ENCODE peak calls at places on chromosome 19, in nine cellular contexts. M is thyroid gland; W is fibroblast of mammary gland; K is suprapubic skin; F is heart right ventricle; B is cardiac muscle cell; J is AG04450; Y is CD8-positive, alpha-beta memory T cell; I is neural progenitor cell. P is an unnamed sample.

GRCh38 chr19:14472202-14472961 is 2.8 kb downstream of the PTGER1 start:
- DNase-seq in J (no peak), W (peak), B (peak), M (peak), K (peak), Y (peak), F (peak), I (peak), P (peak)

GRCh38 chr19:11421607-11422098 is 2.5 kb upstream of the RGL3 start:
- DNase-seq in I (peak), W (no peak), J (no peak), Y (peak), M (peak), B (peak), K (no peak), F (peak), P (no peak)

GRCh38 chr19:30519607-30520205 is 147.5 kb downstream of the ZNF536 start:
- DNase-seq in W (no peak), I (no peak), Y (no peak), M (no peak), B (no peak), J (no peak), F (no peak), K (no peak), P (no peak)

GRCh38 chr19:15702590-15702930 is 25.3 kb upstream of the OR10H2 start:
- DNase-seq in K (peak), B (peak), F (peak), M (peak), Y (no peak), J (no peak), I (no peak), W (peak), P (peak)

GRCh38 chr19:19032420-19033175 is 719 bp downstream of the SUGP2 start:
- DNase-seq in B (peak), Y (peak), F (peak), I (peak), K (peak), J (peak), W (peak), M (peak), P (peak)

GRCh38 chr19:15379996-15380647 is 535 bp upstream of the AKAP8 start:
- DNase-seq in W (peak), J (no peak), K (no peak), B (peak), Y (no peak), F (no peak), I (no peak), M (peak), P (peak)

GRCh38 chr19:36527873-36528193 is 238 bp downstream of the ZNF260 start:
- DNase-seq in W (no peak), K (no peak), Y (no peak), F (no peak), I (no peak), M (no peak), J (no peak), B (no peak), P (no peak)

GRCh38 chr19:10885241-10886169 is 14.2 kb downstream of the CARM1 start:
- DNase-seq in Y (no peak), F (no peak), J (no peak), B (no peak), M (no peak), W (no peak), K (no peak), I (peak), P (no peak)

GRCh38 chr19:2887391-2887914 is 13.3 kb upstream of the ZNF57 start:
- DNase-seq in J (peak), W (peak), M (no peak), Y (no peak), I (peak), F (no peak), K (no peak), B (peak), P (peak)

GRCh38 chr19:53530622-53531021 is 7.3 kb upstream of the ZNF331 start:
- DNase-seq in K (no peak), J (no peak), I (no peak), F (no peak), Y (no peak), B (no peak), M (no peak), W (no peak), P (no peak)

GRCh38 chr19:34904521-34904845 is 22.2 kb upstream of the ZNF30 start:
- DNase-seq in B (no peak), M (no peak), Y (no peak), W (no peak), K (no peak), F (no peak), J (no peak), I (no peak), P (no peak)

GRCh38 chr19:16094360-16095070 is 17.2 kb upstream of the RAB8A start:
- DNase-seq in W (no peak), M (no peak), K (no peak), I (no peak), B (peak), F (no peak), J (no peak), Y (no peak), P (peak)

GRCh38 chr19:4058696-4059492 is 7.8 kb downstream of the ZBTB7A start:
- DNase-seq in M (no peak), I (no peak), W (no peak), Y (no peak), B (no peak), K (no peak), F (no peak), J (no peak), P (no peak)

GRCh38 chr19:23071087-23071511 is 45.7 kb upstream of the ZNF730 start:
- DNase-seq in K (no peak), F (peak), W (peak), Y (no peak), M (no peak), B (peak), J (no peak), I (no peak), P (peak)

GRCh38 chr19:44752123-44752815 is 3.8 kb downstream of the BCL3 start:
- DNase-seq in I (no peak), F (no peak), K (no peak), J (no peak), B (no peak), Y (no peak), W (no peak), M (no peak), P (no peak)

GRCh38 chr19:12801466-12802266 is at the start of the genes PRDX2 and THSD8:
- DNase-seq in M (peak), I (peak), J (no peak), F (peak), W (peak), B (peak), Y (peak), K (peak), P (peak)

GRCh38 chr19:4539697-4540581 is at the start of gene LRG1:
- DNase-seq in F (no peak), W (no peak), J (no peak), I (no peak), M (peak), Y (no peak), B (peak), K (no peak), P (no peak)

GRCh38 chr19:14554382-14554812 is 17.5 kb downstream of the NDUFB7 start:
- DNase-seq in M (peak), F (no peak), B (no peak), W (no peak), I (no peak), Y (no peak), K (no peak), J (no peak), P (no peak)

GRCh38 chr19:2663920-2664571 is 38.4 kb downstream of the GNG7 start:
- DNase-seq in W (no peak), J (no peak), K (no peak), B (peak), I (no peak), M (no peak), F (peak), Y (no peak), P (no peak)

GRCh38 chr19:3114018-3114726 is 20.0 kb downstream of the GNA11 start:
- DNase-seq in M (no peak), Y (no peak), B (no peak), K (no peak), F (peak), J (no peak), I (no peak), W (no peak), P (no peak)

GRCh38 chr19:12664406-12665280 is 1.9 kb downstream of the MAN2B1 start:
- DNase-seq in Y (no peak), W (peak), I (peak), M (no peak), J (no peak), K (peak), B (no peak), F (no peak), P (no peak)

GRCh38 chr19:29610574-29611271 is 4.6 kb downstream of the POP4 start:
- DNase-seq in K (peak), J (peak), M (peak), F (peak), Y (peak), B (peak), I (peak), W (peak), P (peak)

GRCh38 chr19:54186934-54187381 is 2.4 kb downstream of the MBOAT7 start:
- DNase-seq in J (no peak), M (no peak), K (no peak), B (no peak), F (no peak), I (no peak), Y (no peak), W (no peak), P (peak)

GRCh38 chr19:50511069-50511822 is at the start of gene JOSD2:
- DNase-seq in I (peak), F (peak), M (peak), B (peak), K (peak), Y (peak), W (peak), J (peak), P (peak)

GRCh38 chr19:50513746-50514345 is at the start of gene ASPDH:
- DNase-seq in B (no peak), K (no peak), I (peak), M (no peak), F (no peak), J (no peak), Y (no peak), W (no peak), P (no peak)

GRCh38 chr19:50512999-50513745 is 541 bp downstream of the ASPDH start:
- DNase-seq in Y (no peak), F (no peak), B (no peak), K (no peak), I (no peak), W (no peak), M (no peak), J (no peak), P (no peak)

GRCh38 chr19:50510700-50511068 is 307 bp downstream of the JOSD2 start:
- DNase-seq in W (no peak), K (no peak), J (no peak), I (no peak), M (no peak), F (no peak), B (peak), Y (no peak), P (no peak)

DNA sequence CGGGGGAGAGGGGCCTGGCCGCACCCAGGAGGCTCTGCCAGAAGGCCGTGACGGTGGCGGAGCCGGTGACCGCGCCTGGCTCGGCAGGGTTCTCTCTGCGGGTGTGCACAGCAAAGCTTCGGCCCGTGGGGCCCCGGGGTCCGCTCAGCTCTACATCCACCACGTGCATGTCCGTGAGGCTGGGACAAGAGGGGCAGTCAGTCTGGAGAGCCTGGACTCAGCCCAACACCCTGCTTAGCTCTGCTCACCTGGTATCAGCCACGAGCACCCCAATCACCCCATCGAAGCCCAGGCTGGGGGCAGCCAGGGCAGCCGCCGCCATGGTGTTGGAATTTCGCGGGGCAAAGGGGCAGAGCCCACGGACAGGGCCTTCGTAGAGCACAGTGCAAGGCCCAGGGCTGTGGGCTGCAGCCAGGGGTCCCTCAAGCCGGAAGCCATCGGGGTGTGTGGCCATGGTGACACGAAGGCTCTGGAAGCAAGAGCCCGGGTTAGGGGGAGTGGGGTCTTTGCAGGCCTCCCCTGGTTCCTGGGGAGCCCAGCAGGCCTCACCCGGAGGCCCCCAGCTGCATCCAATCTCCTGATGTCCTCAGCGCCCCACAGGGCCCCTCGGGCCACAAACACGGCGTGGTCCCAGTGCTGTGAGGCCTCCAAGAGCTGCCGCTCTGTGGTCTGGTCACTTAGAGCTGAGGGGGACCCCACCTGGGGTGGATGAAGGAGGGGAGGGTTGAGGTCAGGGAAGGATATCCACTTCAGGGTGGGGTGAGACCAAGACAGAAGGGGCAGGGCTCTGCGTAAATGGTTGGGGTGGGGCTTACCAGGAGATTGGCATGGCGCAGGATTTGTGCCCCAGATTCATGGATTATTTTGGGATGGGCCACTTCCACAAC is 1.4 kb downstream of the ASPDH start:
- DNase-seq in K (peak), I (no peak), Y (no peak), F (no peak), B (no peak), J (no peak), W (no peak), M (no peak), P (no peak)
- H3K4me3 ChIP-seq in K (peak), I (no peak), Y (peak), F (peak), B (no peak), J (no peak), W (no peak), M (no peak), P (peak)

DNA sequence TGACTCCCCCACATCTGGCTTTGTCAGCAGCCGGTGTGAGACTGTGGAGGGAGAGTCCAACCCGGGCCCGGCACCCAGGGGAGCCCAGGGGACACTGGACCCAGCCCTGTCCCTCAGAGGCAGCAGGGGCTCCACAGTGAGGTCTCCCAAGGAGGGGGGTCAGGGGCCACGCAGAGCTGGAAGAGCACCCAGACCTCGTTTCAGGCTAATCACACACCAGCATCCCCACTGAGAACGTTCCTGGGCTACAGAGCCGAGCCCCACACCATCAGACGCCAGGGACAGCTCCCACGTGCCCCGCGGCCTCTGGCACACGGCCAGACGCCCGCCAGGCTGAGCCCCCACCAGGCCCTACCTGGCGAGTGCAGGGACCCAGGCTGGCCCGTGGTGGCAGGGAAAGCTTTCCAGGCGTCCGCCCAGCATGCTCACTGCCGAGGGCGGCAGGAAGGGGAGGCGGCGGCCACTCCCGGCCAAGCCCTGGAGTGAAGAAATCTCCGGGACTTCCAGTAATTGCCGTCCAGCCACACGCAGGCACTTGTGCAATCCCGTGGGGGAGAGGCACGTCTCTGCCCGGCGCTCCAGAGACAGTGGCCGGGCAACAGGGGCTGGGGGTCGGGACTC is 19.2 kb downstream of the SBNO2 start:
- DNase-seq in I (no peak), J (peak), K (peak), Y (no peak), F (peak), M (peak), B (peak), W (peak), P (peak)
- H3K4me3 ChIP-seq in I (no peak), J (peak), K (peak), Y (no peak), F (peak), M (no peak), B (no peak), W (peak), P (peak)

GRCh38 chr19:58584498-58585441 is 11.6 kb upstream of the MZF1 start:
- DNase-seq in Y (no peak), M (no peak), J (no peak), F (no peak), B (no peak), K (no peak), W (no peak), I (no peak), P (no peak)

GRCh38 chr19:58581227-58582141 is 8.3 kb upstream of the MZF1 start:
- DNase-seq in Y (peak), I (peak), B (peak), J (peak), M (peak), F (peak), K (peak), W (peak), P (peak)

GRCh38 chr19:58586131-58586765 is 13.1 kb upstream of the MZF1 start:
- DNase-seq in W (no peak), Y (no peak), I (no peak), J (no peak), K (no peak), M (no peak), B (no peak), F (no peak), P (no peak)

GRCh38 chr19:58582985-58583384 is 9.8 kb upstream of the MZF1 start:
- DNase-seq in I (no peak), M (no peak), W (no peak), F (no peak), Y (no peak), B (no peak), K (no peak), J (no peak), P (no peak)

DNA sequence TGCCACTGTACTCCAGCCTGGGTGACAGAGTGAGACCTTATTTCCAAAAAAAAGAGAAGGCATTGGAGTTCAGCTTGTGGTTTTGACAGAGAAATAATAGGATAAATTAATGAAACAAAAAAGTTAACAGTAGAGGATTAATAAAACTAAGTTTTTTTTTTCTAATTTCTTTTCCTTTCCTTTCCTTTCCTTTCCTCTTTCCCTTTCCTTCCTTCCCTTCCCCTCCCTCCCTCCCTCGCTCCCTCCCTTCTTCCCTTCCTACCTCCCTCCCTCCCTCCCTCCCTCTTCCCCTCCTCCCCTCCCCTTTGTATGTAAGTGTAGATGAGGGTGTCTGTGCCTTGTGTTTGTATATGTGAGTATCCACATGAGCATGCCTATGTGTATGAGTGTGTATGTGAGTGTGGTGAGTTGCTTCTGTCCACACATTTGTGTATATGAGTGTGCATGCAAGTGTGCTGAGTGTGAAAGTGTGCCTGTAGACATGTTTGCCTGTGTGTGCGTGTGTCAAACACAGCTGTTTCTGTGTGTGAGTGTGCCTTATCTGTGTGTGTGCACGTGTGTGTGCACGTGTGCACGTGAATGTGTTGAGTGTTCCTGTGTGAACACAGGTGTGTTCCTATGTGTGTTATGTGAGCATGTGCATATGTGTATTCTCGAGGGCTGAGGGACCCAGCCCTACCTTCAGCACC is 12.5 kb upstream of the MZF1 start:
- DNase-seq in M (no peak), B (no peak), F (no peak), K (no peak), J (no peak), Y (no peak), I (no peak), W (no peak), P (no peak)
- H3K4me3 ChIP-seq in M (no peak), B (no peak), F (no peak), K (no peak), J (no peak), Y (no peak), I (no peak), W (no peak), P (no peak)

DNA sequence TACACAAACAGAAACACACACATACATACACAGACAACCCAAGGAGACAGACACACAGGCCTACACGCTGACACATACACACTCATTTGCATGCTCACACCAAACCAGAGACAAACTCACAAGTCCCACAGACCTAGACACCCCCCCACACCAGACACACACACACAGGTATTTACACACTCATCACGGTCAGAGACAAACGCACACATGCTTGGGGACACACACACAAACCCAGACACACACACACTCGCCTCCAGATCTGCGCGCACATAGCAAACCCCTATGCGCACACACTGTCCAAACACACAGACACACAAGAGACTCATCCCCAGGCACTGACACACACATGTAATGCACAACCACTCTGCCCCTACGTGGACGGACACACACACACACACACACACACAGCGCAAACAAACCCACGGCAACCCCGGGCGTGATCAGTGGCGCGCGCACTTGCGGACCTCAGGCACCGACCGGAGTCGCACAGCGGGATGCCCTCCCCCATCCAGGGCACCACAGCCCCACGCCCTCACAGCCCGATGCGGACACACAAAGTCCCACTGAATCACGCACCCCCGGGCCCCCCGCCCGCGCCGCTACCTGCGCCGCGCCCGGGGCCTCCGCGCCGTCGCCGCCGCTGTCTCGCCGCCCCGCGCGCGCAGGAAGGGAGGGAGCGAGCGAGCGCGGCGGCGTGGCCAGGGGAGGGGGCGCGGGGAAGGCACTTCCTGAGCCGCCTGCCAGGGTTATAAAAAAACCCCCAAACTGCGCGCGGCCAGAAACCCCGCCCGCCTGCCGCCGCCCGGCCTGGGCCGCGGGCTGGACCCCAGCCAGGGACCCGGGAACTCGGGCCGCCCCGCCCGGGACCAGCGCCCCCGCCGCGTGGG is at the start of gene ADAMTS10:
- DNase-seq in Y (peak), B (peak), W (peak), K (peak), M (no peak), I (peak), J (no peak), F (peak), P (peak)
- H3K4me3 ChIP-seq in Y (peak), B (peak), W (peak), K (peak), M (peak), I (peak), J (peak), F (peak), P (peak)